ENCODE peak calls at places on chromosomes 16 and 17, in five cellular contexts. P is mammary epithelial cell, Y is AG10803, I is left ventricle myocardium inferior, E is HCT116. C is an unnamed sample.

GRCh38 chr16:28180660-28181556 is 30.9 kb downstream of the XPO6 start:
- DNase-seq in P (no peak), Y (peak; percentile 69), I (no peak), E (no peak), C (peak; percentile 60)

GRCh38 chr16:67235816-67236547 is 9.1 kb downstream of the TMEM208 start:
- DNase-seq in P (peak; percentile 62), Y (no peak), I (no peak), E (no peak), C (no peak)

GRCh38 chr17:2911755-2912111 is 115.5 kb downstream of the RAP1GAP2 start:
- DNase-seq in P (no peak), Y (no peak), I (no peak), E (no peak), C (no peak)

GRCh38 chr16:57629516-57630401 is 1.3 kb downstream of the ADGRG1 start:
- DNase-seq in P (no peak), Y (no peak), I (no peak), E (no peak), C (no peak)

GRCh38 chr17:30530346-30531025 is 53.3 kb downstream of the GOSR1 start:
- DNase-seq in P (no peak), Y (peak; percentile 59), I (no peak), E (no peak), C (no peak)

GRCh38 chr17:58254803-58255202 is 16.4 kb downstream of the LPO start:
- DNase-seq in P (no peak), Y (no peak), I (no peak), E (peak; percentile 22), C (no peak)

GRCh38 chr17:13209091-13209490 is 191.3 kb upstream of the ELAC2 start:
- DNase-seq in P (no peak), Y (no peak), I (no peak), E (no peak), C (no peak)

GRCh38 chr17:8837438-8838075 is 29.9 kb downstream of the PIK3R6 start:
- DNase-seq in P (peak; percentile 27), Y (no peak), I (no peak), E (no peak), C (no peak)

GRCh38 chr16:12518238-12519004 is 285.3 kb downstream of the CPPED1 start:
- DNase-seq in P (no peak), Y (no peak), I (no peak), E (no peak), C (no peak)

GRCh38 chr17:77456951-77457548 is 316.3 kb downstream of the SEC14L1 start:
- DNase-seq in P (no peak), Y (no peak), I (no peak), E (no peak), C (peak; percentile 71)

GRCh38 chr16:71854369-71854948 is 8.7 kb downstream of the ATXN1L start:
- DNase-seq in P (no peak), Y (no peak), I (no peak), E (no peak), C (no peak)

GRCh38 chr16:87789437-87790277 is 23.9 kb upstream of the KLHDC4 start:
- DNase-seq in P (peak; percentile 99), Y (peak; percentile 82), I (no peak), E (no peak), C (no peak)

GRCh38 chr17:63106050-63106449 is 140.0 kb downstream of the TANC2 start:
- DNase-seq in P (no peak), Y (no peak), I (no peak), E (no peak), C (no peak)

GRCh38 chr17:48997103-48997826 is at the start of gene IGF2BP1:
- DNase-seq in P (no peak), Y (peak; percentile 54), I (no peak), E (no peak), C (peak; percentile 57)

GRCh38 chr17:65638221-65638940 is 76.9 kb upstream of the AXIN2 start:
- DNase-seq in P (no peak), Y (peak; percentile 51), I (no peak), E (no peak), C (no peak)

GRCh38 chr17:78349831-78350631 is 9.8 kb downstream of the SOCS3 start:
- DNase-seq in P (no peak), Y (no peak), I (no peak), E (no peak), C (no peak)

GRCh38 chr17:27572665-27573064 is 58.3 kb upstream of the LGALS9 start:
- DNase-seq in P (no peak), Y (peak; percentile 29), I (no peak), E (no peak), C (no peak)

GRCh38 chr17:80274317-80274716 is 13.7 kb downstream of the RNF213 start:
- DNase-seq in P (no peak), Y (no peak), I (no peak), E (no peak), C (no peak)

GRCh38 chr17:77383613-77384608 is 243.1 kb downstream of the SEC14L1 start:
- DNase-seq in P (peak; percentile 59), Y (no peak), I (peak; percentile 83), E (no peak), C (no peak)

GRCh38 chr17:66405836-66406679 is 103.6 kb downstream of the PRKCA start:
- DNase-seq in P (no peak), Y (peak; percentile 49), I (no peak), E (no peak), C (no peak)

GRCh38 chr17:57987582-57988300 is at the start of gene VEZF1:
- DNase-seq in P (peak; percentile 68), Y (peak; percentile 69), I (peak; percentile 82), E (peak; percentile 48), C (peak; percentile 86)

GRCh38 chr17:17380156-17380925 is 77.2 kb downstream of the NT5M start:
- DNase-seq in P (no peak), Y (no peak), I (no peak), E (no peak), C (no peak)

GRCh38 chr16:57147381-57148191 is 38.3 kb downstream of the PSME3IP1 start:
- DNase-seq in P (no peak), Y (peak; percentile 82), I (no peak), E (no peak), C (peak; percentile 40)

GRCh38 chr16:53131363-53132071 is 76.7 kb downstream of the CHD9 start:
- DNase-seq in P (peak; percentile 75), Y (peak; percentile 47), I (peak; percentile 59), E (no peak), C (peak; percentile 60)

GRCh38 chr17:14845562-14846335 is 419.4 kb downstream of the PMP22 start:
- DNase-seq in P (peak; percentile 94), Y (peak; percentile 58), I (no peak), E (no peak), C (no peak)

GRCh38 chr16:87465306-87465705 is 27.5 kb downstream of the ZCCHC14 start:
- DNase-seq in P (peak; percentile 84), Y (peak; percentile 90), I (peak; percentile 71), E (no peak), C (no peak)

GRCh38 chr17:68277807-68278206 is 13.1 kb downstream of the SLC16A6 start:
- DNase-seq in P (no peak), Y (no peak), I (no peak), E (no peak), C (no peak)

DNA sequence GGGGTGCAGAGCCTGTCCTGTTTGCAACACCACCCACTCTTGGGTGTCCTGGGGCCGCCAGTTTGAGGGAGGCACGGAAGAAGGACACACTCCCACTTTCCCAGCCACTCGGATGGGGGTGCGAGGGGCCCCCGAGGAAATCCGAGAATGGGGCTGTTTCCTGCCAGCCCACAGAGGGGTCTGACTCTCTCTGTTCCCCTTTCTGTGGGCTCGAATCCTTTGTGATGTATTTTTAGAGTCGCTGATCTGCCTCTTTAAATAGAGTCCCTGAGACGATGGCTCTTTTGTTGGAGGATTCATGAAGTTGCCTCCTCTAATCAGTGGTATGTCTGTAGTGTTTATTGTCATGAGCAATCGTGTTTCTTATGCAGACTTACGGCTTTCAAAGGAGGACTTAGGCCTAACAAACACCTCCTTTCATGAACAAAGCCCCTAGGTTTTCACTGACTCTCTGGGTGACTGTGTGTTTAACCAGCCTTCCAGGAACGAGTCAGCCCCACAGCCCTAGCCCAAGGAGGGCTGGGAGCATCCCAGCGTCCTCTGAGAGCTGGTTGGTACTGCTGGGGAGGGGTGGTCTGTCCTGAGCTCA is 29.1 kb downstream of the CIBAR2 start:
- DNase-seq in P (no peak), Y (no peak), I (no peak), E (no peak), C (no peak)
- H3K4me3 ChIP-seq in P (no peak overlapping the region), Y (no peak overlapping the region), I (no peak overlapping the region), E (no peak overlapping the region), C (no peak overlapping the region)

GRCh38 chr17:40418428-40418706 is 671 bp upstream of the TOP2A start:
- DNase-seq in P (no peak), Y (no peak), I (no peak), E (no peak), C (no peak)

GRCh38 chr17:40417609-40418427 is at the start of gene TOP2A:
- DNase-seq in P (peak; percentile 100), Y (peak; percentile 100), I (peak; percentile 90), E (peak; percentile 100), C (peak; percentile 99)

GRCh38 chr17:40416671-40417070 is 1.0 kb downstream of the TOP2A start:
- DNase-seq in P (no peak), Y (no peak), I (no peak), E (no peak), C (no peak)

GRCh38 chr17:40415390-40415789 is 2.3 kb downstream of the TOP2A start:
- DNase-seq in P (peak; percentile 33), Y (peak; percentile 58), I (no peak), E (no peak), C (peak; percentile 56)

DNA sequence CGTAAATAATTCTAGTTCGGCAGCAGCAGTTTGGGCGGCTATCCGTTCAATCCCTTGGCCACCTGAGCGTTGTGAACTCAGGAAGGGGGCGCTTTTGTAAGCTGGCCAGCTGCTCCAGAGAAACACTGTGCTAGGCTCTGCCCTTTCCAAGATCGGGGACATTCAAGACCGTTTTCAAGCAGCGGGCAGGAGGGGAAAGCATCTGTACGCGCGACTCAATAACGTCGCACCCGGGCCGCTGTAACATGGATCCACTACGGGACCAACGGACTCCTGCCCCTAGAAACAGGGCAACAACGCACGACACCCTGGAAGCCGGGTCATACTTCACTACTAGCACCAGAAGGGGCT is 463 bp downstream of the TOP2A start:
- DNase-seq in P (no peak), Y (no peak), I (no peak), E (no peak), C (no peak)
- TF ChIP-seq CTCF in P (no peak), Y (peak; percentile 8), I (no peak), E (peak; percentile 3), C (no peak)

GRCh38 chr17:64106918-64107317 is 23.0 kb downstream of the ERN1 start:
- DNase-seq in P (no peak), Y (no peak), I (no peak), E (no peak), C (no peak)
- H3K4me3 ChIP-seq in P (no peak overlapping the region), Y (no peak overlapping the region), I (no peak overlapping the region), E (no peak overlapping the region), C (no peak overlapping the region)

DNA sequence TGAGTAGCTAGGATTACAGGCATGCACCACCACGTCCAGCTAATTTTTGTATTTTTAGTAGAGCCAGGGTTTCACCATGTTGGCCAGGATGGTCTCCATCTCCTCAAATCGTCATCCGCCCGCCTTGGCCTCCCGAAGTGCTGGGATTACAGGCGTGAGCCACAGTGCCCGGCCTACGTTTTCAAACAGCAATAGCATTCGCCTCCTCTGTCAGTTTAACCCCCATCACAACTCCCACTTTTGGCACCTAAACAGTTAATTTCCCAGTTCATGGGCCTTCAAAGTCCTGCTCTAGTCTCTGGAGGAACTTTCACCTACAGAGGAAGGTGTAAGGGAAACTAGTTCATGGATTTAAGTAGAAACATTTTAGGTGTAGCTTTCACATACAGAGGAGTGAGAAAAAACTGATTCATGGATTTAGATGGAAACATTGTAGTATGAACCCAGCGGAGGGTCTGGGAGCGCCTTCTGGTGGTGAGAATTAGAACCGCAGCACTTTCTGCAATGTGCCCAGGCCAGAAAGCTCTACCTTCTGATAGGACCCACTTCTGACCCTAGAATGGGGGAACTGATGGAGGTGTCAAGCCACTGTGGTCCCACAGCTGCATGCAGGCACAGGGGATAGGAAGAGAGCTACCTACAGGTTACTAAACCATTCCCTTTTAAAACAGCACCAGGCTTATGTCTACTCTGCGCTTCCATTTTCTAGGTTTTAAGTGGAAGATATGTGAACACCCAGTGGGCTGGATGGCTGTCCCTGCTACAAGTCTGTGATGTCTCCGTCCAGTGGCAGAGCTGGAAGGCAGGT is 12.0 kb upstream of the MEOX1 start:
- DNase-seq in P (peak; percentile 50), Y (peak; percentile 52), I (peak; percentile 76), E (peak; percentile 49), C (peak; percentile 67)
- TF ChIP-seq CTCF in P (peak; percentile 97), Y (peak; percentile 98), I (peak; percentile 98), E (peak; percentile 90), C (peak; percentile 91)